ENCODE peak calls at places on chromosomes 11 and 22, in five cellular contexts. S, K, B, Q and Y are unnamed samples.

GRCh38 chr22:46081036-46081830 is 69.1 kb upstream of the PPARA start:
- DNase-seq in Q (no peak), K (peak; percentile 65), B (peak; percentile 76), S (peak; percentile 8), Y (peak; percentile 33)

GRCh38 chr11:130816516-130816915 is 99.8 kb downstream of the SNX19 start:
- DNase-seq in K (no peak), B (no peak), Q (no peak), S (no peak), Y (no peak)

GRCh38 chr11:133692371-133692770 is 152.9 kb downstream of the SPATA19 start:
- DNase-seq in S (no peak), K (no peak), Q (no peak), B (no peak), Y (no peak)

GRCh38 chr11:125930076-125930450 is 15.8 kb upstream of the VSIG10L2 start:
- DNase-seq in B (no peak), K (peak; percentile 2), S (no peak), Q (no peak), Y (no peak)

GRCh38 chr11:69703711-69704507 is at the start of gene FGF19:
- DNase-seq in K (no peak), S (no peak), B (no peak), Q (peak; percentile 69), Y (no peak)

GRCh38 chr11:58530236-58530635 is 22.3 kb upstream of the OR5B21 start:
- DNase-seq in K (no peak), Q (no peak), B (no peak), S (no peak), Y (no peak)

GRCh38 chr11:16099501-16099900 is 256.8 kb downstream of the SOX6 start:
- DNase-seq in K (no peak), S (no peak), Q (no peak), B (no peak), Y (no peak)

GRCh38 chr11:115298613-115299012 is 205.6 kb downstream of the CADM1 start:
- DNase-seq in B (no peak), Q (no peak), S (no peak), K (no peak), Y (no peak)

GRCh38 chr22:43543522-43544281 is 131.9 kb downstream of the MPPED1 start:
- DNase-seq in B (peak; percentile 26), S (no peak), K (no peak), Q (no peak), Y (no peak)

GRCh38 chr11:20156280-20156875 is 3.9 kb downstream of the DBX1 start:
- DNase-seq in S (peak; percentile 42), Q (peak; percentile 23), B (no peak), K (no peak), Y (no peak)

GRCh38 chr11:122642472-122642922 is 13.0 kb upstream of the UBASH3B start:
- DNase-seq in Q (no peak), B (no peak), S (no peak), K (no peak), Y (no peak)

GRCh38 chr11:119316729-119317591 is at the start of gene MCAM:
- DNase-seq in Q (peak; percentile 92), B (peak; percentile 86), K (peak; percentile 66), S (no peak), Y (no peak)

GRCh38 chr22:22882033-22882717 is 5.4 kb upstream of the IGLL5 start:
- DNase-seq in B (no peak), K (no peak), Q (peak; percentile 56), S (peak; percentile 60), Y (no peak)

GRCh38 chr11:134580635-134581025 is 168.6 kb upstream of the B3GAT1 start:
- DNase-seq in S (no peak), K (no peak), Q (no peak), B (peak; percentile 53), Y (no peak)

GRCh38 chr11:16942342-16942741 is 71.9 kb downstream of the PLEKHA7 start:
- DNase-seq in S (no peak), K (no peak), Q (no peak), B (no peak), Y (no peak)

GRCh38 chr11:126138636-126139540 is 72.6 kb downstream of the RPUSD4 start:
- DNase-seq in B (peak; percentile 64), S (no peak), Q (no peak), K (no peak), Y (no peak)

GRCh38 chr11:9895016-9895415 is 231.1 kb downstream of the SWAP70 start:
- DNase-seq in Q (no peak), K (no peak), S (no peak), B (no peak), Y (no peak)

GRCh38 chr11:66743271-66743968 is 14.4 kb upstream of the SPTBN2 start:
- DNase-seq in K (peak; percentile 80), B (no peak), S (peak; percentile 87), Q (no peak), Y (peak; percentile 73)

DNA sequence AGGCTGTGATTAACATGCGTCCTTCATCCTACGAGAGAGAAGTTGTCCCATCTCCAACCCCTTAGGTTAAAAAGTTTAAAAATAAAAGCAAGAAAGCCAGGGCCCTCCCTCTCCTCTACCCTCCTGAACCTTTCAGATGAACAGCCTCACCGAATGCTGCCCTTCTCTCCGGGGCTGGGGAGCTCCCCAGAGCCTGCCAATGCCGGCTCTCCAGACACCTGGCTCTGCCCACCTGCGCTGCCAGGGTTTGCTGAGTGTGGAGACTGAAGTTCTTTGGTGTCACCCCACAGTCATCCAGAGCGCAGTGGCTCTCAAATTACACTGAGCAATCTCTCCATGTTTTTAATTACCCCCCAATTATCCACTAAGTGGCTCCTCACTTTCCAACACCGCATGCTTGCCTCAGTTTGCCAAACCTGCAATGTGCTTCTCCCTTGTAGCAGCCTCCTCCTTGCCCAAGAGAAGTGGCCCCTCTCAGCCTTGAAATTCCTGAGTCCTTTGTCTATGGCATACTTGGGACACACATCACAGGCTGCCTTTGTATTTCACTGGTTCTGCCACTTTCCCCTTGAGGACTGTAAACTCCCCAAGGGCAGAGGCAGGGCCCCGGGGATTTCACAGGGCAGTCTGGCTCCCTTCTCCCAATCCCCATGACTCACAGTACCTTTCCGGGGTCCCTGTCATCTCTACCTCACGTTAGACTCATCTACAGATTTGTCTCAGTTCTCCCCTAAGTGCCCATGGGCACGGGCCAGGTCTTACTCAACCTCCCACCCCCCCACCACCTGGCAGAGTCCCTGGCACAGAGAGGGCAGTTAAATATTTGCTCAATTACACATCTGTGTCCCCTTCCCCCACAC is 2.0 kb downstream of the MYH9 start:
- DNase-seq in Q (no peak), K (no peak), S (peak; percentile 61), B (peak; percentile 90), Y (peak; percentile 83)
- TF ChIP-seq POLR2AphosphoS5 in Q (no peak), K (no peak), S (no peak), B (peak; percentile 36), Y (no peak)

DNA sequence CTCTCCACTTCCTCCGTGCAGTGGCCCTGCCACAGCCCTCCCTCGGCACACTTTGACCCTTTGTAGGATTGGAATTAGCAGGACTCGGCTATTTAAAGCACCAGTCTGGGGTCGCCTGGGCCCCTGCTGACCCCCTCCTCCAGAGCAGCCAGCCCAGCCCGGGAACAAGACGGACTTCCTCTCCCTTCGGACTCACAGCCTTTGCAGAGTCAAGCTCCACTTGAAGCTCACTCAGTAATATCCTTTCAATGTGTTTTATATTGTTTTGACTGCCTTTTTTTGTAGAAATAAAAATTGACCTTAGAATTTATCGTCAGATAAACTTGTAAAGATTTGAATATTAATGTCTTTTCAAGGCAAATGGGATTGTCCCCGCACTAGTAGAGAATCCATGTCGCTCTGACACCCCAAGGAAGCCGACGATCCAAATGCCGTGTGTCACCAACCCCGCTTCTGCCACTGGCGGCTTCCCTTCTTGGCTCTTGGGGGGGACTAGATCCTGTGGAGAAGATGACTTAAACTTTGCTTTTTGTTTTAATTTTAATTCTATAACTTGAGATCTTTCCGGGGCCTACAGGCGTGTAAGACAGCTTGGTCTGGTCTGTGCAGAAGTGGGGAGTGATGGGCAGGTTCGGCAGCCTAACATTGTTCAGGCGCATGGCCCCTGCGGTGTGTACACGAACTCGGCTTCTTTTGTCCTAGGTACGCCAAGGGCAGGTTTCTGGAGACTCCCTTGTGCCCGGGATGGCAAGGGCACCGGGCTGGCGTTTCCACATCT is 7.0 kb downstream of the YDJC start:
- DNase-seq in Q (no peak), S (no peak), B (no peak), K (no peak), Y (no peak)
- H3K4me1 ChIP-seq in Q (peaks cover 25% of the 10 kb centered on the region), S (no peaks in the 10 kb centered on the region), B (peaks cover 14% of the 10 kb centered on the region), K (peaks cover 37% of the 10 kb centered on the region), Y (peaks cover 20% of the 10 kb centered on the region)

GRCh38 chr11:94132152-94132558 is 3.5 kb downstream of the PANX1 start:
- DNase-seq in K (no peak), S (peak; percentile 20), B (no peak), Q (no peak), Y (no peak)

GRCh38 chr11:94129505-94130335 is 1.1 kb downstream of the PANX1 start:
- DNase-seq in B (no peak), Q (no peak), S (peak; percentile 90), K (no peak), Y (no peak)

GRCh38 chr11:94128746-94129504 is at the start of gene PANX1:
- DNase-seq in B (peak; percentile 93), S (peak; percentile 80), K (peak; percentile 90), Q (peak; percentile 78), Y (peak; percentile 80)

GRCh38 chr11:94131363-94132115 is 2.9 kb downstream of the PANX1 start:
- DNase-seq in Q (no peak), K (no peak), B (no peak), S (no peak), Y (no peak)

GRCh38 chr11:94130589-94131362 is 2.1 kb downstream of the PANX1 start:
- DNase-seq in Q (no peak), K (no peak), S (no peak), B (no peak), Y (no peak)
- TF ChIP-seq EP300 in Q (no peak), K (no peak), S (no peak), B (no peak), Y (no peak)

GRCh38 chr11:33620423-33621120 is 80.1 kb downstream of the C11orf91 start:
- DNase-seq in B (no peak), S (no peak), Q (no peak), K (no peak), Y (no peak)
- TF ChIP-seq POLR2AphosphoS5 in B (no peak), S (no peak), Q (no peak), K (no peak), Y (no peak)

GRCh38 chr22:29944339-29944738 is 61.4 kb downstream of the MTMR3 start:
- DNase-seq in S (no peak), B (no peak), Q (no peak), K (no peak), Y (no peak)

GRCh38 chr22:29946220-29946619 is 63.2 kb downstream of the MTMR3 start:
- DNase-seq in B (no peak), S (no peak), Q (peak; percentile 13), K (no peak), Y (no peak)

GRCh38 chr22:29945435-29945834 is 62.5 kb downstream of the MTMR3 start:
- DNase-seq in Q (no peak), K (no peak), B (no peak), S (no peak), Y (no peak)

GRCh38 chr22:29949872-29950271 is 66.9 kb downstream of the MTMR3 start:
- DNase-seq in Q (no peak), K (no peak), S (no peak), B (no peak), Y (no peak)

GRCh38 chr22:29947410-29948387 is 64.7 kb downstream of the MTMR3 start:
- DNase-seq in B (no peak), S (no peak), K (no peak), Q (no peak), Y (no peak)
- H3K4me1 ChIP-seq in B (peaks cover 65% of the 10 kb centered on the region), S (peaks cover 16% of the 10 kb centered on the region), K (peaks cover 31% of the 10 kb centered on the region), Q (peaks cover 26% of the 10 kb centered on the region), Y (peaks cover 74% of the 10 kb centered on the region)